ENCODE peak calls at places on chromosome 7, in six cellular contexts. O is NCI-H774, Z is GOT3, M is HS-5, Q is HEK293T, N is posterior vena cava. T is an unnamed sample.

GRCh38 chr7:98351136-98351535 is 49.8 kb downstream of the BAIAP2L1 start:
- DNase-seq in O (no peak), M (no peak), Z (no peak), N (no peak), Q (no peak), T (no peak)

GRCh38 chr7:84780158-84781124 is 406.4 kb downstream of the SEMA3D start:
- DNase-seq in M (no peak), N (no peak), O (no peak), Z (no peak), Q (no peak), T (no peak)

GRCh38 chr7:24601600-24601999 is 28.3 kb downstream of the PALS2 start:
- DNase-seq in Q (no peak), N (no peak), M (no peak), Z (no peak), O (no peak), T (no peak)

GRCh38 chr7:24828871-24829661 is 71.8 kb upstream of the GSDME start:
- DNase-seq in O (no peak), Q (no peak), M (no peak), N (no peak), Z (no peak), T (no peak)

GRCh38 chr7:148270576-148270975 is 320.0 kb upstream of the C7orf33 start:
- DNase-seq in M (no peak), N (no peak), O (no peak), Q (no peak), Z (no peak), T (peak)

GRCh38 chr7:45699726-45700390 is 125.7 kb downstream of the ADCY1 start:
- DNase-seq in O (no peak), M (no peak), Z (no peak), N (peak), Q (no peak), T (no peak)

GRCh38 chr7:11668727-11669126 is 163.3 kb downstream of the THSD7A start:
- DNase-seq in Z (no peak), O (no peak), N (no peak), Q (no peak), M (no peak), T (no peak)

GRCh38 chr7:107014381-107015023 is 30.0 kb upstream of the PRKAR2B start:
- DNase-seq in M (no peak), Z (no peak), O (no peak), Q (no peak), N (no peak), T (no peak)

GRCh38 chr7:41579961-41580935 is 122.6 kb downstream of the INHBA start:
- DNase-seq in O (no peak), Z (no peak), N (no peak), M (peak), Q (no peak), T (no peak)

GRCh38 chr7:151984612-151985011 is 28.4 kb downstream of the GALNTL5 start:
- DNase-seq in M (no peak), Z (no peak), O (no peak), Q (no peak), N (no peak), T (peak)

GRCh38 chr7:44196450-44196872 is 4.3 kb upstream of the YKT6 start:
- DNase-seq in N (peak), O (peak), M (no peak), Z (no peak), Q (peak), T (peak)

GRCh38 chr7:128770238-128770637 is 5.4 kb downstream of the OPN1SW start:
- DNase-seq in M (no peak), N (no peak), Q (no peak), Z (no peak), O (no peak), T (no peak)

GRCh38 chr7:132138817-132139216 is 437.5 kb downstream of the PLXNA4 start:
- DNase-seq in Z (no peak), O (peak), Q (no peak), M (no peak), N (no peak), T (peak)

GRCh38 chr7:4742852-4743251 is 32.6 kb upstream of the AP5Z1 start:
- DNase-seq in N (no peak), O (no peak), Z (no peak), M (no peak), Q (no peak), T (no peak)

GRCh38 chr7:37369904-37370303 is 78.8 kb downstream of the ELMO1 start:
- DNase-seq in O (no peak), M (no peak), N (no peak), Q (no peak), Z (no peak), T (peak)

GRCh38 chr7:29138588-29138987 is 7.7 kb downstream of the CPVL start:
- DNase-seq in N (no peak), O (no peak), Q (no peak), M (no peak), Z (no peak), T (no peak)